ENCODE peak calls at places on chromosomes 1 and 21, in four cellular contexts. K, L, X and N are unnamed samples.
A peak's percentile ranks its signal among the peaks of the same experiment; 100 is the strongest.

GRCh38 chr1:228039504-228039903 is 32.7 kb downstream of the WNT3A start:
- DNase-seq in X (no peak), K (no peak), L (no peak), N (no peak)

GRCh38 chr1:11924334-11925195 is 1.7 kb downstream of the KIAA2013 start:
- DNase-seq in X (peak; percentile 55), K (no peak), L (no peak), N (peak; percentile 17)

GRCh38 chr21:45466330-45467220 is 61.6 kb downstream of the COL18A1 start:
- DNase-seq in L (no peak), X (no peak), K (peak; percentile 24), N (no peak)

GRCh38 chr1:159804924-159805323 is 2.8 kb downstream of the FCRL6 start:
- DNase-seq in K (no peak), X (no peak), L (no peak), N (no peak)

GRCh38 chr1:90126834-90127233 is 131.9 kb downstream of the ZNF326 start:
- DNase-seq in K (no peak), L (no peak), X (no peak), N (no peak)

GRCh38 chr1:67227196-67227595 is 60.9 kb downstream of the IL23R start:
- DNase-seq in K (no peak), X (no peak), L (no peak), N (no peak)

GRCh38 chr21:40886006-40886405 is 39.0 kb upstream of the DSCAM start:
- DNase-seq in L (no peak), K (no peak), X (no peak), N (no peak)

GRCh38 chr21:26115346-26115745 is 55.2 kb downstream of the APP start:
- DNase-seq in L (no peak), K (no peak), X (no peak), N (no peak)

GRCh38 chr21:37557261-37557950 is 190.8 kb downstream of the DYRK1A start:
- DNase-seq in X (peak; percentile 93), L (no peak), K (no peak), N (no peak)

GRCh38 chr1:246795094-246795671 is 71.0 kb downstream of the SCCPDH start:
- DNase-seq in L (no peak), K (no peak), X (no peak), N (no peak)

GRCh38 chr21:27759091-27759659 is 792.3 kb upstream of the ADAMTS5 start:
- DNase-seq in K (no peak), X (peak; percentile 22), L (no peak), N (peak; percentile 16)

GRCh38 chr1:90122679-90123340 is 127.9 kb downstream of the ZNF326 start:
- DNase-seq in L (no peak), X (no peak), K (no peak), N (peak; percentile 28)

GRCh38 chr1:146012703-146013565 is 8.6 kb downstream of the HJV start:
- DNase-seq in X (peak; percentile 73), K (no peak), L (peak; percentile 62), N (peak; percentile 77)

GRCh38 chr1:90959352-90960206 is 62.3 kb downstream of the ZNF644 start:
- DNase-seq in K (no peak), X (peak; percentile 14), L (no peak), N (no peak)

GRCh38 chr1:109625601-109626560 is 6.2 kb downstream of the AMPD2 start:
- DNase-seq in L (no peak), K (no peak), X (no peak), N (no peak)

GRCh38 chr1:2449636-2450454 is 26.2 kb upstream of the PLCH2 start:
- DNase-seq in L (no peak), K (no peak), X (no peak), N (peak; percentile 53)

GRCh38 chr1:167747988-167748387 is 26.2 kb downstream of the MPZL1 start:
- DNase-seq in X (no peak), L (no peak), K (no peak), N (no peak)

GRCh38 chr1:165841582-165842362 is 14.4 kb downstream of the UCK2 start:
- DNase-seq in K (no peak), X (peak; percentile 68), L (peak; percentile 31), N (no peak)

GRCh38 chr1:94843430-94843829 is 23.3 kb downstream of the SLC44A3 start:
- DNase-seq in X (no peak), K (no peak), L (no peak), N (no peak)

GRCh38 chr1:161096514-161096913 is 1.6 kb upstream of the KLHDC9 start:
- DNase-seq in X (peak; percentile 34), K (no peak), L (no peak), N (no peak)

GRCh38 chr1:39177641-39178040 is 26.9 kb upstream of the MACF1 start:
- DNase-seq in X (no peak), K (no peak), L (no peak), N (no peak)

GRCh38 chr1:24923485-24924113 is 6.5 kb downstream of the RUNX3 start:
- DNase-seq in K (peak; percentile 39), X (peak; percentile 87), L (peak; percentile 47), N (no peak)

GRCh38 chr1:48102766-48103165 is 105.6 kb upstream of the TRABD2B start:
- DNase-seq in X (no peak), K (no peak), L (no peak), N (no peak)

GRCh38 chr1:178411756-178412399 is 84.9 kb downstream of the CLEC20A start:
- DNase-seq in L (no peak), K (no peak), X (peak; percentile 40), N (no peak)

GRCh38 chr1:160407819-160408801 is 7.7 kb downstream of the VANGL2 start:
- DNase-seq in X (no peak), L (no peak), K (no peak), N (no peak)

GRCh38 chr1:236810018-236810417 is 14.9 kb downstream of the MTR start:
- DNase-seq in L (no peak), X (no peak), K (no peak), N (no peak)

GRCh38 chr1:78102916-78103315 is 57.1 kb downstream of the GIPC2 start:
- DNase-seq in X (no peak), K (no peak), L (no peak), N (no peak)

GRCh38 chr21:32350981-32351380 is 41.8 kb downstream of the URB1 start:
- DNase-seq in L (no peak), K (no peak), X (no peak), N (no peak)

GRCh38 chr1:166166701-166167394 is at the start of gene FAM78B:
- DNase-seq in K (peak; percentile 87), X (peak; percentile 95), L (peak; percentile 58), N (peak; percentile 67)

GRCh38 chr1:230204852-230205251 is 137.8 kb downstream of the GALNT2 start:
- DNase-seq in L (no peak), K (peak; percentile 83), X (no peak), N (no peak)

GRCh38 chr1:12067900-12068821 is 5.1 kb downstream of the TNFRSF8 start:
- DNase-seq in X (peak; percentile 94), L (peak; percentile 72), K (no peak), N (no peak)

GRCh38 chr1:231460614-231461013 is 38.5 kb upstream of the EGLN1 start:
- DNase-seq in K (no peak), X (peak; percentile 75), L (peak; percentile 83), N (no peak)

GRCh38 chr1:221625026-221625425 is 116.9 kb downstream of the DUSP10 start:
- DNase-seq in K (no peak), X (no peak), L (no peak), N (no peak)

GRCh38 chr1:26697441-26697977 is 1.7 kb downstream of the ARID1A start:
- DNase-seq in K (no peak), L (peak; percentile 30), X (peak; percentile 28), N (no peak)

GRCh38 chr1:112083487-112083886 is 94.0 kb upstream of the KCND3 start:
- DNase-seq in X (peak; percentile 3), K (no peak), L (no peak), N (no peak)